ENCODE peak calls at places on chromosome 9, in seven cellular contexts. Y, X, J, M, R, B and W are unnamed samples.

GRCh38 chr9:98356953-98357352 is 101.5 kb upstream of the TBC1D2 start:
- DNase-seq in B (no peak), X (peak), M (no peak), R (no peak), J (no peak), Y (no peak), W (no peak)

GRCh38 chr9:72454871-72455471 is 66.4 kb upstream of the TMC1 start:
- DNase-seq in R (no peak), B (no peak), J (no peak), M (no peak), Y (peak), X (no peak), W (no peak)

GRCh38 chr9:94588681-94589080 is 4.9 kb downstream of the FBP2 start:
- DNase-seq in Y (no peak), R (no peak), B (no peak), J (no peak), M (no peak), X (no peak), W (no peak)

GRCh38 chr9:137707361-137707760 is 88.6 kb downstream of the EHMT1 start:
- DNase-seq in J (no peak), Y (no peak), M (no peak), X (no peak), B (no peak), R (no peak), W (no peak)

GRCh38 chr9:76912631-76913275 is 6.8 kb upstream of the PRUNE2 start:
- DNase-seq in M (no peak), R (no peak), X (peak), Y (no peak), J (no peak), B (no peak), W (peak)

GRCh38 chr9:91426123-91426745 is 2.6 kb upstream of the NFIL3 start:
- DNase-seq in J (no peak), R (peak), X (peak), Y (no peak), B (peak), M (no peak), W (peak)

GRCh38 chr9:134738869-134739659 is 97.5 kb downstream of the COL5A1 start:
- DNase-seq in B (peak), X (peak), J (peak), M (no peak), Y (peak), R (peak), W (peak)

GRCh38 chr9:107375651-107376369 is 92.7 kb downstream of the RAD23B start:
- DNase-seq in M (no peak), Y (no peak), R (no peak), J (no peak), X (no peak), B (no peak), W (no peak)

GRCh38 chr9:79812507-79813261 is 240.9 kb downstream of the TLE4 start:
- DNase-seq in M (peak), J (no peak), X (no peak), Y (no peak), B (no peak), R (no peak), W (no peak)

GRCh38 chr9:110650261-110650660 is 18.3 kb upstream of the MUSK start:
- DNase-seq in M (no peak), J (no peak), R (no peak), B (no peak), X (peak), Y (no peak), W (peak)

GRCh38 chr9:96654450-96655197 is 493 bp downstream of the PRXL2C start:
- DNase-seq in M (no peak), B (peak), R (peak), X (peak), J (peak), Y (no peak), W (peak)
- TF ChIP-seq POLR2A in M (no peak), B (peak), R (peak), X (peak), J (no peak), Y (no peak), W (no peak)

DNA sequence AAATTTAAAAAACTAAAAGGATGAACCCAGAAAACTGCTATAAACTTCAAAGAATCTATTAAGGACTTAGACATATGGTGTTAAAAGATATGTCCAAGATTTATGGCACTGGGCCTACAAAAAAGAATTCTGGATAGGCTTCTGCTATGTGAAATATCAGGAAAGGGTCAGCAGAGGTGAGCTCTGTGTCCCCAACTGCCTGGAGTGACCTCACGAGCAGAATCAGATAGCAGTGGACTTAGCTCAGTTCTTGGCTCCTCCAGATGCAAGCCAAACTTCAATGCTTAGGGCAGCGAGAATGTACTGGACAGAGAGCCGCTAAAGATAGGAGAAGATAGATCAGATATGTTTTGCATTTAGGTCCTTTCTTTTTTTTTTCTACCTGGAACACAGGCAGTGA is 54.1 kb upstream of the TNC start:
- DNase-seq in X (no peak), Y (no peak), J (no peak), B (no peak), R (no peak), M (no peak), W (no peak)
- TF ChIP-seq POLR2A in X (no peak), Y (no peak), J (no peak), B (no peak), R (no peak), M (no peak), W (no peak)

GRCh38 chr9:35811364-35812024 is 568 bp downstream of the SPAG8 start:
- DNase-seq in B (no peak), Y (no peak), X (no peak), J (peak), R (peak), M (no peak), W (no peak)

GRCh38 chr9:35808433-35808832 is 3.6 kb downstream of the SPAG8 start:
- DNase-seq in J (no peak), B (no peak), R (no peak), X (no peak), Y (no peak), M (no peak), W (no peak)

GRCh38 chr9:35814106-35814840 is 569 bp downstream of the HINT2 start:
- DNase-seq in X (peak), B (peak), J (peak), M (no peak), R (peak), Y (no peak), W (no peak)

GRCh38 chr9:35813434-35814105 is 1.3 kb downstream of the HINT2 start:
- DNase-seq in X (peak), R (no peak), J (no peak), B (peak), Y (no peak), M (no peak), W (no peak)

DNA sequence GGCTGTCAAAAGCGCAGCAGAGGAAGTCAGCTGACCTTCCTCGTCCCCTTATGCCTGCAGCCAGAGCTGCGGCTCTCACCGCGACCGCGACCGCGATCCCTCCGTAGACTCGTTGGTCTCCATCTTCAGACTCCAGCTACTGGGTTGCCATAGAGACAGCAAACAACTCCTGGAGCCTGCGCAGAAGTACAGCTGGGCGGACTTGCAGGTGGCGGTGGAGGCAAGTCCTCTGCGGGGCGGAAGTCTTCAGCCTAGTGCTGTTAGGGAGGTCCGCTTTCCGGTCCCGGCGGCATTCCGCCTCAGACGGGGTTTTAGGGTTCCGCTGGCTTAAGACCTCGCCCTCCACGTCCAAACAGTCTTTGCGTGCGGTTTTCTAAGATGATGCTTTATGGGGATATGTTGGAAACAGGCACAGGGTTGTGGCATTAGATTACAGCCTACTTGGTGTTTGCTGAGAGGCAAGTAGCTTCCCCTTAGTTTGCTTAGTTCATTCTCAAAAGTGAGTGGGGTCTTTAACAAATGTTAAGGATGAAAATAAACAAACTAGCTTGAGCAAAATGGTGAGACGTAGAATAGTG is at the start of gene SPAG8:
- DNase-seq in R (peak), Y (peak), B (peak), J (peak), X (peak), M (peak), W (peak)
- TF ChIP-seq POLR2A in R (no peak), Y (no peak), B (peak), J (no peak), X (no peak), M (peak), W (no peak)

DNA sequence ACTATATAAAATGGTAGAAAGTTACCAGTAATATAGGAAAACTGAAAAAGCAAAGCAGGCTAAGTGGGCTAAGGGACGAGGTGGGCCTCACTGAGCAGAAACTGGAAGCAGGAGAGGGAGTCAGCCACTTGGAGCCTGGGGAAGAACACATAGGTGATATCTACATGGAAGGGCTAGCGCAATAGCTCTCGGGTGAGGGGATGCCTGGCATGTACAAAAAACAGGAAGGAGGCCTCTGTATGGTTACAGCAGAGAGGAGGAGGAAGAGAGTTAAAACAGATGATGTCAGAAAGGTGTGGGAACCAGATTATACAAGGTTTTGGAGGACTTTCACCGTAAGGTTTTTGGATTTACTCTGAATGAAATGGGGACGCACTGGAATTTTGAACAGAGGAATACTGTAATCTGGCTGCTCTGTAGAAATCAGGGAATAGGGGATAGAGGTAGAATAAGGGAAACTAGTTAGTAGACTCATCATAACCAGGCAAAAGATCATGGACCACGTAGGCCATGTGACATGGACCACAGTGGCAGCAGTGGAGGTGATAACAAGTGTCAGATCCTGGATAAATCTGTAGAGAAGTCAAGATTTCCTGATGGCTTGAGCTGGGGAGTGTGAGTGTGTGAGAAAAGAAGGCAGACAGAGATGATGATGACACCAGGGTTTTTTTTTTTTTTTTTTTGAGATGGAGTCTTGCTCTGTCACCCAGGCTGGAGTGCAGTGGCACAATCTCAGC is 52.6 kb downstream of the FNBP1 start:
- DNase-seq in M (no peak), R (no peak), X (no peak), B (no peak), J (no peak), Y (no peak), W (no peak)
- TF ChIP-seq POLR2A in M (peak), R (no peak), X (no peak), B (no peak), J (no peak), Y (no peak), W (no peak)

GRCh38 chr9:35814841-35815543 is at the start of gene HINT2:
- DNase-seq in R (peak), X (peak), Y (peak), M (peak), J (peak), B (peak), W (peak)
- TF ChIP-seq POLR2A in R (peak), X (peak), Y (peak), M (peak), J (peak), B (peak), W (peak)

GRCh38 chr9:129111143-129111761 is at the start of gene PTPA:
- DNase-seq in X (peak), M (no peak), B (peak), Y (peak), J (peak), R (peak), W (peak)
- TF ChIP-seq POLR2A in X (peak), M (peak), B (no peak), Y (no peak), J (no peak), R (peak), W (peak)

GRCh38 chr9:130768265-130768664 is 66.8 kb upstream of the ABL1 start:
- DNase-seq in J (no peak), Y (no peak), X (peak), R (no peak), M (no peak), B (no peak), W (no peak)
- TF ChIP-seq POLR2A in J (no peak), Y (no peak), X (no peak), R (no peak), M (no peak), B (no peak), W (no peak)

GRCh38 chr9:4155224-4156026 is 144.4 kb downstream of the GLIS3 start:
- DNase-seq in Y (no peak), X (no peak), M (no peak), B (no peak), R (no peak), J (no peak), W (no peak)
- TF ChIP-seq POLR2A in Y (no peak), X (no peak), M (no peak), B (no peak), R (no peak), J (no peak), W (no peak)